ENCODE peak calls at places on chromosomes 12 and 14, in nine cellular contexts. C is AG09309, N is LHCN-M2, T is breast epithelium, P is HFF-Myc, M is HEK293T, I is hippocampal formation, Y is NCI-H345, E is NCI-H1092. S is an unnamed sample.

GRCh38 chr12:53195516-53196420 is 11.3 kb downstream of the ITGB7 start:
- DNase-seq in C (no peak), N (no peak), T (peak), P (no peak), M (no peak), I (no peak), Y (no peak), E (no peak), S (no peak)

GRCh38 chr12:5063149-5063548 is 19.5 kb downstream of the KCNA5 start:
- DNase-seq in C (no peak), N (no peak), T (no peak), P (no peak), M (no peak), I (no peak), Y (peak), E (no peak), S (no peak)

GRCh38 chr14:50260511-50260910 is 29.1 kb upstream of the SOS2 start:
- DNase-seq in C (peak), N (peak), T (no peak), P (peak), M (peak), I (no peak), Y (peak), E (no peak), S (peak)

GRCh38 chr12:11827096-11827841 is 177.8 kb downstream of the ETV6 start:
- DNase-seq in C (no peak), N (no peak), T (no peak), P (no peak), M (peak), I (no peak), Y (no peak), E (no peak), S (no peak)

GRCh38 chr12:65100140-65100539 is 21.0 kb downstream of the WIF1 start:
- DNase-seq in C (no peak), N (peak), T (no peak), P (no peak), M (peak), I (no peak), Y (no peak), E (no peak), S (peak)

GRCh38 chr12:77494306-77494705 is 336.4 kb upstream of the NAV3 start:
- DNase-seq in C (no peak), N (no peak), T (no peak), P (no peak), M (no peak), I (no peak), Y (no peak), E (no peak), S (no peak)

GRCh38 chr14:55794655-55795583 is 214.9 kb downstream of the KTN1 start:
- DNase-seq in C (no peak), N (no peak), T (no peak), P (no peak), M (no peak), I (no peak), Y (peak), E (no peak), S (no peak)

GRCh38 chr12:14860490-14860889 is 17.2 kb upstream of the ART4 start:
- DNase-seq in C (no peak), N (no peak), T (no peak), P (no peak), M (no peak), I (no peak), Y (no peak), E (no peak), S (no peak)

GRCh38 chr12:56645201-56645716 is 525 bp downstream of the ATP5F1B start:
- DNase-seq in C (no peak), N (peak), T (no peak), P (no peak), M (no peak), I (no peak), Y (no peak), E (no peak), S (no peak)

GRCh38 chr12:113019045-113019444 is 37.5 kb upstream of the DTX1 start:
- DNase-seq in C (no peak), N (peak), T (no peak), P (no peak), M (no peak), I (no peak), Y (no peak), E (no peak), S (no peak)

GRCh38 chr12:131682511-131682895 is 28.4 kb upstream of the SFSWAP start:
- DNase-seq in C (no peak), N (peak), T (no peak), P (no peak), M (no peak), I (no peak), Y (no peak), E (no peak), S (no peak)

GRCh38 chr14:32382704-32383103 is 53.6 kb downstream of the AKAP6 start:
- DNase-seq in C (no peak), N (peak), T (no peak), P (peak), M (peak), I (peak), Y (no peak), E (no peak), S (no peak)

GRCh38 chr12:1357711-1358110 is 236.7 kb downstream of the FBXL14 start:
- DNase-seq in C (no peak), N (no peak), T (no peak), P (no peak), M (no peak), I (no peak), Y (no peak), E (no peak), S (no peak)

GRCh38 chr12:49741882-49742620 is 694 bp downstream of the TMBIM6 start:
- DNase-seq in C (peak), N (peak), T (peak), P (no peak), M (peak), I (no peak), Y (peak), E (no peak), S (peak)